ENCODE peak calls at places on chromosome 18, in nine cellular contexts. Y is GM12878, U is transverse colon, G is HepG2, J is stomach, Z is sigmoid colon, C is ovary, E is suprapubic skin, R is upper lobe of left lung. D is an unnamed sample.

GRCh38 chr18:80067897-80068296 is 33.7 kb downstream of the RBFA start:
- DNase-seq in R (no peak), G (no peak), Y (no peak), C (no peak), U (no peak), J (no peak), Z (no peak), E (no peak), D (no peak)

GRCh38 chr18:67010916-67011315 is 407.0 kb upstream of the CDH19 start:
- DNase-seq in G (no peak), R (no peak), C (no peak), Z (no peak), U (no peak), E (no peak), Y (no peak), J (no peak), D (no peak)

GRCh38 chr18:63604791-63605567 is 17.8 kb downstream of the SERPINB13 start:
- DNase-seq in U (no peak), R (no peak), Y (no peak), E (no peak), G (no peak), C (no peak), J (no peak), Z (no peak), D (no peak)

GRCh38 chr18:52903858-52904257 is 563.9 kb downstream of the DCC start:
- DNase-seq in G (peak; percentile 11), R (peak; percentile 48), Z (no peak), E (no peak), U (peak; percentile 69), Y (no peak), C (peak; percentile 18), J (peak; percentile 45), D (no peak)

GRCh38 chr18:7941533-7941932 is 374.4 kb downstream of the PTPRM start:
- DNase-seq in E (no peak), U (peak; percentile 63), R (peak; percentile 87), C (no peak), G (no peak), J (peak; percentile 91), Z (no peak), Y (no peak), D (no peak)

GRCh38 chr18:24185805-24186204 is 46.9 kb downstream of the CABYR start:
- DNase-seq in G (no peak), C (no peak), Z (no peak), E (no peak), Y (no peak), J (no peak), R (no peak), U (no peak), D (no peak)

GRCh38 chr18:6920099-6920955 is 190.8 kb downstream of the ARHGAP28 start:
- DNase-seq in C (peak; percentile 48), R (no peak), J (peak; percentile 77), E (peak; percentile 63), Z (no peak), U (peak; percentile 73), Y (no peak), G (peak; percentile 61), D (peak; percentile 79)

GRCh38 chr18:7319161-7319560 is 88.3 kb downstream of the LRRC30 start:
- DNase-seq in G (no peak), E (no peak), C (no peak), R (no peak), Z (no peak), J (no peak), U (no peak), Y (no peak), D (no peak)

GRCh38 chr18:52283927-52284326 is 56.1 kb upstream of the DCC start:
- DNase-seq in J (no peak), U (no peak), Z (no peak), G (no peak), E (no peak), C (no peak), R (no peak), Y (no peak), D (no peak)

GRCh38 chr18:364221-364620 is 96.4 kb upstream of the THOC1 start:
- DNase-seq in Z (no peak), C (no peak), G (no peak), E (no peak), J (no peak), U (no peak), R (no peak), Y (no peak), D (no peak)

GRCh38 chr18:58052960-58053359 is 8.9 kb downstream of the NEDD4L start:
- DNase-seq in E (no peak), C (no peak), Y (no peak), J (no peak), R (no peak), Z (no peak), G (no peak), U (no peak), D (no peak)

GRCh38 chr18:58051765-58052460 is 7.9 kb downstream of the NEDD4L start:
- DNase-seq in Z (no peak), E (no peak), Y (no peak), C (no peak), G (no peak), J (no peak), U (no peak), R (no peak), D (no peak)

GRCh38 chr18:58056159-58056558 is 12.1 kb downstream of the NEDD4L start:
- DNase-seq in U (no peak), E (no peak), R (no peak), Y (no peak), J (no peak), C (no peak), G (no peak), Z (no peak), D (no peak)

GRCh38 chr18:58056847-58057246 is 12.8 kb downstream of the NEDD4L start:
- DNase-seq in E (no peak), J (no peak), G (no peak), Y (no peak), R (no peak), U (no peak), C (no peak), Z (no peak), D (no peak)

DNA sequence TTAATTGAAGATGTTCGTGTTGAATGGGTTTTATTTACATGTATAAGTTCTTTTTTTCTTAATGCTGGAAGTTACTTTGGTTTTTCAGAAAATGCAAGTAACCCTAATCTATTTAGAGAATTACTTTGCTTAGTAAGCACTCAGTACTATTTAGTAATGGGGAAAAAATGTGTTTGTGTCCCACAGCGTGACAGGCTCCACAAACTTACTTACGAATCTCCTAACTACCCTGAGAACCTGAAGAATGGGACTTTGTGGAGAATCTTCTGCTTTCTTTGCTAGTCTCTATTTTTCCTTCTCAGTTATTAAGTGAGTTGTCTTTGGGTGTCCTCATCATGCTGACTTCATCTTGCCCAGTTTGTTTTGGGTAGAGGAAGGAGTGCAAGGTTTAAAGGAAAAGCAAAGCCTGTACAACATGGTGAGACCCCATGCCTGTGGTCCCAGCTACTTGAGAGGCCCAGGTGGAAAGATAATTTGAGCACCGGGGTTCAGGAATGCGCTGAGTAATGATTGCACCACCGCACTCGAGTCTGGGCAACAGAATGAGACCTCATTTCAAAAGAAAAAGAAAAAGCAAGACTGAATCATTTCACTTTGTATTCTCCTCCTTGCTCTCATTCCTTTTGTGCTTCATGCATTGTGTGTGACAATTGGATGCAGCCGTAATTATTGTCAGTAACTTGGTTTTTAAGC is 10.2 kb downstream of the NEDD4L start:
- DNase-seq in E (no peak), G (peak; percentile 76), J (no peak), C (no peak), Y (no peak), U (no peak), R (peak; percentile 67), Z (no peak), D (no peak)
- TF ChIP-seq EP300 in E (no peak), G (peak; percentile 55), J (no peak), C (no peak), Y (no peak), U (no peak), R (no peak), Z (no peak), D (no peak)

GRCh38 chr18:45687617-45688016 is 36.4 kb upstream of the SLC14A1 start:
- DNase-seq in G (no peak), J (no peak), Y (no peak), E (no peak), U (no peak), Z (no peak), C (no peak), R (no peak), D (no peak)
- TF ChIP-seq POLR2A in G (no peak), J (no peak), Y (no peak), E (no peak), U (no peak), Z (no peak), C (no peak), R (no peak), D (no peak)

GRCh38 chr18:13120967-13121586 is 97.5 kb upstream of the LDLRAD4 start:
- DNase-seq in G (no peak), E (no peak), Y (no peak), Z (no peak), J (no peak), R (no peak), U (no peak), C (no peak), D (no peak)
- H3K36me3 ChIP-seq in G (peaks cover 22% of the 10 kb centered on the region), E (peaks cover 33% of the 10 kb centered on the region), Y (no peaks in the 10 kb centered on the region), Z (peaks cover 5% of the 10 kb centered on the region), J (peaks cover 70% of the 10 kb centered on the region), R (peaks cover 48% of the 10 kb centered on the region), U (no peaks in the 10 kb centered on the region), C (no peaks in the 10 kb centered on the region), D (peaks cover 34% of the 10 kb centered on the region)

GRCh38 chr18:44887227-44887631 is 206.5 kb downstream of the SETBP1 start:
- DNase-seq in G (no peak), J (peak; percentile 72), U (peak; percentile 42), C (no peak), Z (no peak), E (no peak), R (no peak), Y (peak; percentile 69), D (no peak)
- TF ChIP-seq EP300 in G (no peak), J (no peak), U (no peak), C (no peak), Z (no peak), E (no peak), R (no peak), Y (peak; percentile 44), D (no peak)

GRCh38 chr18:48952287-48953095 is 1.7 kb upstream of the SMAD7 start:
- DNase-seq in E (no peak), G (no peak), U (peak; percentile 80), Y (no peak), R (peak; percentile 83), Z (peak; percentile 91), J (peak; percentile 77), C (peak; percentile 86), D (peak; percentile 65)
- TF ChIP-seq POLR2A in E (peak; percentile 70), G (no peak), U (peak; percentile 83), Y (peak; percentile 57), R (peak; percentile 81), Z (no peak), J (no peak), C (peak; percentile 37), D (peak; percentile 30)

GRCh38 chr18:45861926-45862325 is 36.5 kb downstream of the SIGLEC15 start:
- DNase-seq in G (no peak), E (no peak), J (no peak), R (no peak), U (no peak), Y (no peak), Z (no peak), C (no peak), D (no peak)
- H3K36me3 ChIP-seq in G (peaks cover 61% of the 10 kb centered on the region), E (peaks cover 94% of the 10 kb centered on the region), J (peaks cover 97% of the 10 kb centered on the region), R (peaks cover 99% of the 10 kb centered on the region), U (no peaks in the 10 kb centered on the region), Y (peaks cover 2% of the 10 kb centered on the region), Z (peaks cover 28% of the 10 kb centered on the region), C (no peaks in the 10 kb centered on the region), D (peaks cover 98% of the 10 kb centered on the region)